ENCODE peak calls at places on chromosomes 5 and 9, in ten cellular contexts. R is gastrocnemius medialis, M is astrocyte of the spinal cord, Q is cardiac fibroblast, W is HL-60, H is fibroblast of mammary gland, C is tibial artery, Z is WTC11, L is choroid plexus epithelial cell, K is psoas muscle. A is an unnamed sample.

GRCh38 chr5:32984851-32985250 is 273.7 kb downstream of the NPR3 start:
- DNase-seq in L (peak), Z (no peak), H (peak), K (no peak), W (no peak), R (no peak), C (no peak), Q (peak), M (peak), A (peak)

GRCh38 chr5:117220730-117221129 is 646.1 kb upstream of the SEMA6A start:
- DNase-seq in Q (peak), W (no peak), L (peak), Z (no peak), R (no peak), M (peak), C (no peak), K (no peak), H (no peak), A (no peak)

GRCh38 chr5:148653840-148654781 is at the start of gene HTR4:
- DNase-seq in R (no peak), Q (no peak), M (no peak), C (no peak), W (no peak), H (no peak), L (no peak), K (peak), Z (peak), A (no peak)

GRCh38 chr9:112332272-112332671 is 1.1 kb downstream of the PTBP3 start:
- DNase-seq in R (no peak), K (no peak), W (no peak), Z (no peak), H (no peak), M (no peak), Q (no peak), L (no peak), C (no peak), A (no peak)

GRCh38 chr5:9479361-9479760 is 66.5 kb downstream of the SEMA5A start:
- DNase-seq in W (no peak), Q (peak), C (no peak), M (peak), K (no peak), L (peak), H (peak), R (no peak), Z (no peak), A (peak)

GRCh38 chr5:172458956-172459355 is 4.6 kb upstream of the SH3PXD2B start:
- DNase-seq in Z (no peak), K (no peak), C (no peak), W (no peak), H (no peak), L (no peak), Q (no peak), M (no peak), R (no peak), A (no peak)

GRCh38 chr5:122741681-122742080 is 33.2 kb upstream of the SNX2 start:
- DNase-seq in W (no peak), K (no peak), M (no peak), C (no peak), R (no peak), H (no peak), L (peak), Z (no peak), Q (no peak), A (no peak)

GRCh38 chr5:74200560-74200959 is 440.0 kb downstream of the ENC1 start:
- DNase-seq in M (no peak), Q (no peak), H (no peak), Z (no peak), K (no peak), W (no peak), C (no peak), R (no peak), L (no peak), A (no peak)

GRCh38 chr9:28699632-28700031 is 1126.4 kb upstream of the C9orf72 start:
- DNase-seq in C (no peak), W (no peak), K (no peak), H (no peak), Q (no peak), Z (no peak), M (no peak), R (no peak), L (no peak), A (no peak)

GRCh38 chr9:38112010-38112409 is 43.0 kb upstream of the SHB start:
- DNase-seq in L (no peak), M (no peak), W (no peak), C (no peak), Q (no peak), K (no peak), Z (no peak), H (no peak), R (no peak), A (no peak)

GRCh38 chr9:91560301-91560700 is 136.7 kb upstream of the NFIL3 start:
- DNase-seq in K (no peak), W (no peak), M (peak), Q (no peak), C (no peak), H (no peak), Z (no peak), L (peak), R (no peak), A (peak)

GRCh38 chr5:111942661-111943401 is 185.8 kb upstream of the NREP start:
- DNase-seq in H (peak), Q (peak), R (no peak), Z (no peak), C (no peak), M (peak), W (no peak), L (peak), K (no peak), A (peak)

GRCh38 chr5:173648308-173648866 is 31.9 kb upstream of the BOD1 start:
- DNase-seq in C (no peak), H (no peak), R (no peak), K (no peak), W (no peak), M (no peak), Q (no peak), Z (no peak), L (no peak), A (no peak)

GRCh38 chr9:71765693-71766092 is 2.6 kb downstream of the CEMIP2 start:
- DNase-seq in H (peak), M (no peak), K (no peak), L (peak), Q (no peak), Z (no peak), R (no peak), C (no peak), W (no peak), A (no peak)

GRCh38 chr9:74172874-74173273 is 324.3 kb upstream of the RORB start:
- DNase-seq in Z (no peak), R (no peak), M (no peak), W (no peak), H (no peak), L (no peak), K (no peak), Q (no peak), C (no peak), A (no peak)

GRCh38 chr5:59799668-59800374 is 93.7 kb downstream of the PDE4D start:
- DNase-seq in W (no peak), Z (no peak), Q (peak), K (no peak), H (peak), L (peak), C (no peak), R (no peak), M (peak), A (peak)

GRCh38 chr5:114857951-114858401 is 311.7 kb downstream of the TRIM36 start:
- DNase-seq in K (peak), Q (no peak), C (no peak), Z (peak), H (no peak), M (peak), W (peak), L (no peak), R (no peak), A (no peak)

GRCh38 chr5:43773032-43773830 is 170.3 kb downstream of the NNT start:
- DNase-seq in C (no peak), R (no peak), Q (peak), L (peak), K (no peak), Z (no peak), W (peak), H (peak), M (peak), A (peak)

GRCh38 chr9:132114102-132114707 is 34.5 kb upstream of the MED27 start:
- DNase-seq in H (peak), W (peak), Z (peak), Q (peak), L (peak), M (peak), C (peak), R (no peak), K (peak), A (no peak)

GRCh38 chr5:133386662-133387061 is 225.7 kb downstream of the FSTL4 start:
- DNase-seq in K (no peak), R (no peak), Q (no peak), H (no peak), M (no peak), W (no peak), L (no peak), Z (no peak), C (no peak), A (no peak)

GRCh38 chr5:139658501-139658927 is 10.4 kb downstream of the CXXC5 start:
- DNase-seq in H (peak), C (no peak), M (peak), L (no peak), K (peak), W (no peak), Z (no peak), R (peak), Q (peak), A (no peak)

GRCh38 chr9:129676970-129677369 is 11.5 kb downstream of the PRRX2 start:
- DNase-seq in Z (no peak), W (no peak), R (peak), L (no peak), Q (no peak), H (peak), M (no peak), K (peak), C (peak), A (no peak)

GRCh38 chr9:16516887-16517286 is 353.6 kb downstream of the BNC2 start:
- DNase-seq in Z (no peak), R (no peak), K (no peak), C (no peak), M (peak), Q (peak), H (peak), W (no peak), L (peak), A (peak)

GRCh38 chr5:1507961-1508678 is 15.6 kb downstream of the LPCAT1 start:
- DNase-seq in M (no peak), Q (no peak), R (no peak), H (no peak), W (no peak), K (peak), L (no peak), Z (peak), C (peak), A (no peak)

GRCh38 chr9:86239053-86239770 is 20.2 kb downstream of the C9orf153 start:
- DNase-seq in H (peak), W (no peak), K (no peak), M (peak), C (no peak), Z (no peak), L (peak), R (no peak), Q (peak), A (no peak)

GRCh38 chr5:140041492-140042421 is 1.3 kb downstream of the NRG2 start:
- DNase-seq in Q (peak), H (peak), L (peak), K (peak), Z (peak), M (peak), W (no peak), C (peak), R (peak), A (peak)

DNA sequence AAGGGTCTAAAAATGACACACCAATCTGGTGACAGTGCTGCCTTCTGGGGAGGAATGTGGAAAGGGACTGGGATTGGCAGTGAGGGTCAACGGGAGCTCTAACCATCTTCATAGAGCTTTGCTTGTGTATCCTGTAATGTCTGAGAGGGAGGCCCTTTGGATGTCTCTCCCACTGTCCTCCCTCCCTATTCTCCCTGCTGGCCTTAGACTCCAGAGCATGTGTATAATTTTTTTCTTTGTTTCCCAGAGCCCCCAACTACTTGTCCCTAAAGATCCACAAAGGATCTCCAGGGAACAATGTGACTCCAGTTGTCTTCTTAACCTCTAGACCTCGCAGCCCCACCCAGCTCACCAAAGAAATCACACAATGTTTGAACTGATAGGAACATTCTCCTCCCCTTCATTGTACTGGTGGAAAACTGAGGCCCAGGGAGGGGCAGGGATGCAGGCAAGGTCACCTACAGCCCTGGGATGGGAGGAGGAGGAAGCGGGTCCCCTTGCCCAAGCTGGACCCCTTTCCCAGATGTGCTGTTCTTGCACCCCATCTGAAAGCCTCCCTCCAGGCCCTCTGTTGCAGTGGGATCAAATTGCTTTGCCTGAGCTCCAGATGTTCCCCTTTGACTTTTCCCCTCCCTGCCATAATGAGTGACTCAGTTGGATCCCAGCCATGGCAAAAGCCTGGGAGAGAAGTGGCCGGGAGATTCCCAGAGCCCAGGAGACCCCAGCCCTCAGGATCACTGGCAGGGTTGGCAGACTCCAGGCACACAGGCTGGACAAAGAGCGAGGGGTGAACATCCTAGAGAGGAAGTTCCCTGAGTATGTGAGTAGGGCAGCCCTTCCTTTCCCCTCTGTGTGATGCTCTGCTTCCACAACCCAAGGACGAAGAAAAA is 21.8 kb downstream of the SPARC start:
- DNase-seq in Z (no peak), H (peak), M (peak), W (no peak), L (peak), Q (peak), R (no peak), K (peak), C (no peak), A (no peak)
- TF ChIP-seq CTCF in Z (no peak), H (no peak), M (no peak), W (no peak), L (no peak), Q (no peak), R (no peak), K (no peak), C (no peak), A (no peak)

GRCh38 chr5:176816791-176817272 is 6.5 kb downstream of the UNC5A start:
- DNase-seq in Q (no peak), K (no peak), W (no peak), Z (no peak), L (no peak), M (no peak), H (no peak), C (no peak), R (no peak), A (no peak)

GRCh38 chr5:176817369-176817841 is 7.0 kb downstream of the UNC5A start:
- DNase-seq in W (no peak), Z (peak), M (no peak), R (no peak), Q (no peak), H (no peak), C (no peak), K (no peak), L (no peak), A (no peak)

GRCh38 chr5:176818391-176819098 is 8.2 kb downstream of the UNC5A start:
- DNase-seq in H (no peak), L (no peak), C (no peak), M (no peak), K (no peak), R (no peak), Q (no peak), W (no peak), Z (no peak), A (no peak)

GRCh38 chr5:176819476-176819875 is 9.1 kb downstream of the UNC5A start:
- DNase-seq in L (no peak), M (no peak), K (no peak), H (no peak), C (no peak), Q (no peak), W (no peak), R (no peak), Z (no peak), A (no peak)

DNA sequence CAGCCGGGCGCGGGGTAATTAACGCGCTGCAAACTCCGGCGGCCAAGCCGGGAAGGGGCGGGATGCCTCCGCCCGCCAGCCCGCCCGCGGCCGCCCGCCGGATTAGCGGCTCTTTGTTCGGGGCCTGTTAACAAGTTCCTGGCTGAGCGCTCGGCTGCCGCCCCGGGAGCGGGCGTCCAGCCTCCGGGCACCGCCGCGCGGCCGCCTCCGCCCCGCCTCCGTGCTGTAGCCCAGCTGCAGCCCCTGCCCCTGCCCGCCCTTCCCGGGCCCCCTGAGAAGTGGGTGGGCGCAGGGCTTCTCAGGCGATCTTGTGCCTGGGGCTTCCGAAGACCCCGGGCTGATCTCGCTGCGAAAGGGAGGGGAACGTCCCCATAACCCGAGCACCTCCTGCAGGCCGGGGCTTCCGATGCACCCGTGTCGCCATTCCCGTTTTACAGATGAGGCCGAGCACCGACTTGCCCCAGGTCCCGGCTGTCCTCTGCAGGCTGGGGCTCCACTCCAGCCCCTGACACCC is 7.6 kb downstream of the UNC5A start:
- DNase-seq in R (no peak), Q (peak), C (no peak), M (no peak), W (no peak), L (peak), H (peak), Z (peak), K (no peak), A (no peak)
- TF ChIP-seq CTCF in R (no peak), Q (peak), C (no peak), M (peak), W (no peak), L (peak), H (peak), Z (no peak), K (peak), A (peak)

DNA sequence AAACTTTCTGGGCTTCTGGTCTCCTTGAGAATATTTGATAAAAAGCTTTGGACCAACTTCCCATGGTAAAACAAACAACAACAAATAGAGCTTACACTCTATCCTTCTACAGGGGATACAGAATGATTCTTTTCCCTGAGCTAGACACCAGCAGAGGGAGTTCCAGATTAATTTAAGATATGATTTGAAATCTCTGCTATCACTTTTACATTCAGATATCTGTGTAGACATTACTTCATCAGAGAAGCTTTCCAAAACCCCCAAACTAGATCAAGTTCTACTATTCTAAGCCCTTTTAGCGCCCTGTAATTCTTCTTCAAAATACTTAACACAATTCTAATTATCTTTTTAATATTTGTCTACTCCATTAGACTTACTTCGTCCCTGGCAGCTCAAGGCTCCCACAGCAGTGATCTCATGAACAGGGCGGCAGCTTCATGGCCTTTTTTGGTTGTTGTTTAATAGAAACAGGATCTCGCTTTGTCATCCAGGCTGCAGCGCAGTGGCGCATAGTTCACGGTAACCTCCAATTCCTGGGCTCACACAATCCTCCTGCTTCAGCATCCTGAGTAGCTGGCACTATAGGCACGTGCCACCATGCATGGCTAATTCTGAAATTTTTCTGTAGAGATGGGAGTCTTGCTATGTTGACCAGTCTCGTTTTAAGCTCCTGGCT is 938 bp upstream of the GALNT12 start:
- DNase-seq in K (no peak), W (no peak), Z (no peak), L (peak), M (no peak), H (peak), C (no peak), Q (no peak), R (no peak), A (peak)
- TF ChIP-seq CTCF in K (peak), W (no peak), Z (no peak), L (peak), M (peak), H (peak), C (no peak), Q (peak), R (no peak), A (peak)

DNA sequence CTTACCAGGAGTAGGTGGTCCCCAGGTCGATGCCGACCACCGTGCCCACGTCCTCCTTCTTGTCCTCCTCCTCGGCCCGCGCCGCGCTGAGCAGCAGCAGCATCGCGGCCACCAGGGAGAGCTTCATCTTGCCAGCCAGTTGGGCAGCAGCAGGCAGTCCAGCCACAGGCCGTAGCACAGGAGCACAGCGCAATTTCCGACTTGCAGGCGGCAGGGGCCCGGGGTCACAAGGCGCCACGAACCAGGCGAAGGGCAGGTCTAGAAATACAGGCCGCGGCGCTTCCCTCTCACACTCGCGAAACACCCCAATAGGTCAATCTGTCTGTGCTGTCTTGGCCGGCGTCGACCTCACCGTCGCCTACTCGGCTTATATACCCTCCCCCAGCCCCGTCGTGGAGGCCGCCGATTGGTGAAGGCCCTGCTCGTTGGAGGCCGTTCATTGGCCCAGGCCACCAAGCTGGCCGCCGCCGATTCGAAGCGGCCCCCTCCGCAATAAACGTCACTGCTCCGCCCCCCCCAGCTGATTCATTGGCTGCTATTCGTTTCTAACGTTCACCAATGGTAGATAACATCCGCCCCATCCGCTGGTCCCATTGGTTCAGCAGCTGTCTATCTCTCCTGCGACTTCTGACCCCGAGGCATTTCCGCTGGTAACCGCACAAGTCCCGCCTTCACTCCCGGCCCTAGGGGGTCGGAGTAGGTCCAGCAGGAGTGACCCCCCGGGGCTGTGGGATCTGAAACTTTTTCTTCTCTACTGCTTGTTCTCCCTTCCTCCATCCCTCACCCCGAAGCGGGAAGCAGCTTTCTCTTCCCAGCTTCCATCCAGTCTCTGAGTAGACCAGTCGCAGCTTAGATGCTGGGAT is at the start of gene HSPA5:
- DNase-seq in M (peak), W (peak), H (peak), R (peak), K (peak), C (peak), Z (peak), Q (peak), L (peak), A (peak)
- TF ChIP-seq CTCF in M (peak), W (no peak), H (no peak), R (no peak), K (no peak), C (peak), Z (no peak), Q (peak), L (peak), A (peak)

GRCh38 chr5:6225121-6225607 is 153.2 kb downstream of the MED10 start:
- DNase-seq in L (no peak), C (no peak), H (no peak), Q (no peak), M (no peak), W (no peak), K (no peak), R (no peak), Z (no peak), A (no peak)
- TF ChIP-seq CTCF in L (no peak), C (no peak), H (no peak), Q (no peak), M (no peak), W (no peak), K (no peak), R (no peak), Z (no peak), A (no peak)

GRCh38 chr5:178208540-178209227 is 4.4 kb downstream of the HNRNPAB start:
- DNase-seq in Z (peak), Q (no peak), C (peak), L (no peak), H (no peak), M (no peak), W (no peak), R (peak), K (no peak), A (no peak)
- TF ChIP-seq CTCF in Z (no peak), Q (no peak), C (no peak), L (peak), H (peak), M (peak), W (no peak), R (no peak), K (peak), A (peak)

GRCh38 chr5:61362796-61363364 is 30.8 kb downstream of the ZSWIM6 start:
- DNase-seq in Z (peak), W (no peak), L (peak), Q (peak), M (no peak), R (no peak), K (no peak), H (peak), C (no peak), A (peak)
- TF ChIP-seq CTCF in Z (no peak), W (no peak), L (peak), Q (peak), M (peak), R (no peak), K (no peak), H (peak), C (no peak), A (peak)

A was measured in HFFc6.